ENCODE peak calls at places on chromosome 21, in nine cellular contexts. I is ovary, Q is keratinocyte, J is neural progenitor cell, S is lower lobe of right lung, E is cardiac muscle cell, M is left lung, Y is vagina, U is uterus. H is an unnamed sample. For H3K9me3, the result is how much of the 10 kb centered on the place peaks cover.

GRCh38 chr21:41242238-41242829 is 74.3 kb upstream of the FAM3B start:
- DNase-seq in Q (no peak), E (peak), S (no peak), M (no peak), I (no peak), J (no peak), Y (peak), U (no peak), H (no peak)

GRCh38 chr21:39647476-39647875 is 34.7 kb downstream of the B3GALT5 start:
- DNase-seq in Q (no peak), Y (no peak), U (no peak), E (no peak), I (no peak), J (no peak), M (no peak), S (no peak), H (no peak)

GRCh38 chr21:38805282-38806152 is at the start of gene ETS2:
- DNase-seq in S (peak), Y (peak), U (peak), M (peak), E (peak), I (peak), Q (no peak), J (peak), H (peak)

GRCh38 chr21:29237110-29238051 is 61.3 kb upstream of the BACH1 start:
- DNase-seq in J (peak), Y (no peak), U (peak), Q (no peak), I (no peak), S (no peak), M (no peak), E (no peak), H (peak)

GRCh38 chr21:45556645-45557601 is 14.7 kb upstream of the SLC19A1 start:
- DNase-seq in I (peak), U (no peak), J (no peak), Q (no peak), Y (no peak), E (no peak), M (peak), S (peak), H (peak)

GRCh38 chr21:37245151-37245550 is 22.0 kb downstream of the VPS26C start:
- DNase-seq in E (peak), J (no peak), U (no peak), I (no peak), M (no peak), Q (no peak), S (no peak), Y (no peak), H (no peak)

GRCh38 chr21:17083084-17083483 is 429.8 kb upstream of the CXADR start:
- DNase-seq in S (no peak), M (no peak), E (no peak), J (no peak), U (no peak), I (no peak), Y (no peak), Q (no peak), H (no peak)

GRCh38 chr21:45544449-45545235 is 2.4 kb upstream of the SLC19A1 start:
- DNase-seq in J (no peak), M (peak), U (peak), Y (peak), S (peak), Q (no peak), E (no peak), I (peak), H (peak)

GRCh38 chr21:28230559-28230958 is 762.1 kb downstream of the LTN1 start:
- DNase-seq in M (no peak), I (no peak), Q (no peak), Y (no peak), U (no peak), E (no peak), S (no peak), J (no peak), H (no peak)

GRCh38 chr21:41321908-41322495 is 5.4 kb downstream of the FAM3B start:
- DNase-seq in J (no peak), Y (no peak), U (no peak), I (no peak), M (no peak), Q (no peak), S (no peak), E (no peak), H (no peak)

GRCh38 chr21:45640888-45641479 is 2.5 kb upstream of the PCBP3 start:
- DNase-seq in Y (peak), I (peak), Q (no peak), S (no peak), U (no peak), E (peak), M (no peak), J (peak), H (peak)

GRCh38 chr21:15240846-15241245 is 176.0 kb upstream of the NRIP1 start:
- DNase-seq in S (no peak), J (no peak), M (no peak), Q (no peak), Y (no peak), E (no peak), I (no peak), U (no peak), H (no peak)

GRCh38 chr21:28521932-28522826 is 470.5 kb downstream of the LTN1 start:
- DNase-seq in E (peak), U (peak), I (no peak), M (no peak), Q (no peak), J (peak), Y (no peak), S (no peak), H (no peak)

GRCh38 chr21:44966135-44967081 is 26.6 kb downstream of the SLX9 start:
- DNase-seq in J (no peak), Y (no peak), U (peak), Q (no peak), M (peak), I (peak), S (peak), E (no peak), H (no peak)

GRCh38 chr21:46371204-46372013 is 47.5 kb downstream of the PCNT start:
- DNase-seq in Q (no peak), E (no peak), Y (no peak), U (no peak), I (no peak), S (no peak), J (no peak), M (peak), H (no peak)

GRCh38 chr21:25561668-25562641 is 45.3 kb downstream of the MRPL39 start:
- DNase-seq in J (peak), U (peak), M (peak), I (peak), Y (no peak), S (peak), Q (no peak), E (peak), H (no peak)

GRCh38 chr21:42478504-42478903 is 17.5 kb downstream of the RSPH1 start:
- DNase-seq in Y (no peak), I (no peak), Q (no peak), J (no peak), U (no peak), M (no peak), E (no peak), S (no peak), H (no peak)

GRCh38 chr21:29194847-29195246 is 64.4 kb downstream of the MAP3K7CL start:
- DNase-seq in E (no peak), M (no peak), Y (no peak), I (no peak), U (no peak), Q (no peak), J (no peak), S (no peak), H (no peak)

GRCh38 chr21:14718957-14719356 is 172.8 kb upstream of the SAMSN1 start:
- DNase-seq in U (no peak), Q (no peak), Y (no peak), J (no peak), M (no peak), E (no peak), I (no peak), S (no peak), H (no peak)

GRCh38 chr21:17523007-17523451 is 10.2 kb downstream of the CXADR start:
- DNase-seq in I (no peak), J (no peak), E (no peak), Q (no peak), U (no peak), M (no peak), S (no peak), Y (no peak), H (no peak)

GRCh38 chr21:38503588-38503987 is 5.3 kb upstream of the ERG start:
- DNase-seq in J (no peak), I (no peak), Q (no peak), Y (peak), S (no peak), M (no peak), U (no peak), E (no peak), H (no peak)

GRCh38 chr21:27649323-27649722 is 682.4 kb upstream of the ADAMTS5 start:
- DNase-seq in J (no peak), M (no peak), Q (peak), S (no peak), Y (no peak), E (no peak), I (no peak), U (no peak), H (no peak)

GRCh38 chr21:26443867-26444266 is 129.2 kb downstream of the CYYR1 start:
- DNase-seq in E (no peak), J (no peak), U (no peak), Y (no peak), Q (no peak), S (no peak), M (no peak), I (no peak), H (no peak)

GRCh38 chr21:44836666-44837471 is 19.0 kb upstream of the SUMO3 start:
- DNase-seq in M (no peak), J (no peak), Q (no peak), E (peak), I (peak), U (no peak), S (no peak), Y (no peak), H (peak)

GRCh38 chr21:40967771-40968170 is 120.8 kb upstream of the DSCAM start:
- DNase-seq in Y (no peak), Q (no peak), I (no peak), M (no peak), U (no peak), E (no peak), J (peak), S (no peak), H (peak)

GRCh38 chr21:37580690-37581089 is 214.1 kb downstream of the DYRK1A start:
- DNase-seq in Y (no peak), M (no peak), Q (no peak), E (no peak), U (no peak), S (no peak), I (no peak), J (no peak), H (no peak)

GRCh38 chr21:27713159-27714109 is 746.5 kb upstream of the ADAMTS5 start:
- DNase-seq in E (no peak), U (no peak), Y (no peak), Q (no peak), S (peak), J (no peak), I (no peak), M (no peak), H (no peak)

GRCh38 chr21:30083120-30083945 is 83.3 kb downstream of the CLDN17 start:
- DNase-seq in U (no peak), E (no peak), J (peak), M (no peak), I (no peak), S (no peak), Q (no peak), Y (no peak), H (no peak)

GRCh38 chr21:46253610-46254124 is 25.1 kb upstream of the LSS start:
- DNase-seq in E (peak), Q (no peak), U (no peak), J (no peak), M (no peak), S (no peak), I (no peak), Y (no peak), H (no peak)

GRCh38 chr21:15071012-15071411 is 6.2 kb upstream of the NRIP1 start:
- DNase-seq in U (no peak), I (no peak), Y (no peak), M (no peak), S (no peak), Q (no peak), E (no peak), J (no peak), H (no peak)

GRCh38 chr21:39156024-39156423 is 27.2 kb downstream of the PSMG1 start:
- DNase-seq in S (no peak), J (no peak), I (no peak), M (no peak), E (no peak), Q (no peak), U (no peak), Y (no peak), H (no peak)

GRCh38 chr21:37537391-37537996 is 170.9 kb downstream of the DYRK1A start:
- DNase-seq in M (no peak), U (no peak), Y (no peak), I (no peak), J (no peak), E (no peak), Q (no peak), S (no peak), H (no peak)

GRCh38 chr21:43603641-43604504 is 55.4 kb downstream of the HSF2BP start:
- DNase-seq in E (no peak), S (no peak), Y (no peak), U (no peak), J (peak), M (no peak), Q (no peak), I (no peak), H (no peak)

GRCh38 chr21:43604505-43605204 is 54.6 kb downstream of the HSF2BP start:
- DNase-seq in J (no peak), S (no peak), M (no peak), E (no peak), Y (no peak), I (no peak), Q (no peak), U (no peak), H (no peak)

GRCh38 chr21:43600642-43601397 is 58.5 kb downstream of the HSF2BP start:
- DNase-seq in S (no peak), I (no peak), Y (no peak), E (no peak), M (no peak), Q (no peak), J (no peak), U (no peak), H (peak)

GRCh38 chr21:43603230-43603626 is 56.1 kb downstream of the HSF2BP start:
- DNase-seq in I (no peak), J (no peak), M (no peak), S (no peak), Y (no peak), Q (no peak), E (no peak), U (no peak), H (no peak)

DNA sequence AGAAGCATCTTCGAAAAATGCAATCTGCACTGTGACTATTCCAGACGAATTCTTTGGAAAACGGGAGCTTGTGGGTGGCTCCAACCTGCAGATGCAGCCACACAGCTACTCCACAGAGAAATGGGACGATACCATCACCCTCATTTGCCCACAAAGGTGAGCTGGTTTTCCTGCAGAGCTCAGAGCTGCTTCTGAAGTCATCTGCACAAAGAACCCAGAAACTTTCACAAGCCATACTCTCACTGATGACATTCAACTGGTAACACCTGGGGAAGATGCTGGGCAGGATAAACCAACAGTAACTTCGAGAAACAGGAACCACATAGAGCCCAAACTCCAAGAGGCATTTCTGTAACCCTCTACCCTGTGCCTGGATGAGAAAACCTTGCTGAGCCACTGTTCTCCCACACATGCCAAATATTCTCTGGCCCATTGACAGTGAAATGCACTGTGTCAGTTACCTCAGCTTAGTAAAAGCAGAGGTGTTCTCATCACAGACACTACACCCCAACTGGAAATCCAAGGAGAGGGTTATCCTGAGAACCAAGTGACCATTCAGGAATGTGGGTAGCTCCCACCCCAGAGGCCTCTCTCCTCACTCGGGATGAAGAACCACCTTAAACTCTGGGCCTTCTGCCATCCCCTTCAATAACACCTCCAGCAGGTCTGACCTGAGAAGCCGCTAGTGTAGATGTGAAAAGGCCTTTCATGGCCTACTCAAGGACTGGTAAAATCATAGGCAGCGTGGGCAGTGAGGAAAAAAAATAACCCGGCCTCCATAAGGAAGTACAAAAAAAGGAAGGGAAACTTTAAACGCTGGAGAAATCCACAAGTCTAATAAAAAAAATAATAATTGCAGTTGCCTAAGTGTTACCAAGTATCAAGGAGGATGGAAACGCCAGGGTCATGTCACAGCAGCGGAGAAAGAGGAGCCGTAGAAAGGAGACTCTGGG is 56.7 kb downstream of the HSF2BP start:
- DNase-seq in Q (no peak), Y (no peak), J (no peak), M (no peak), E (no peak), S (no peak), U (no peak), I (no peak), H (no peak)
- H3K27ac ChIP-seq in Q (peak), Y (no peak), J (no peak), M (peak), E (no peak), S (peak), U (no peak), I (no peak), H (no peak)

DNA sequence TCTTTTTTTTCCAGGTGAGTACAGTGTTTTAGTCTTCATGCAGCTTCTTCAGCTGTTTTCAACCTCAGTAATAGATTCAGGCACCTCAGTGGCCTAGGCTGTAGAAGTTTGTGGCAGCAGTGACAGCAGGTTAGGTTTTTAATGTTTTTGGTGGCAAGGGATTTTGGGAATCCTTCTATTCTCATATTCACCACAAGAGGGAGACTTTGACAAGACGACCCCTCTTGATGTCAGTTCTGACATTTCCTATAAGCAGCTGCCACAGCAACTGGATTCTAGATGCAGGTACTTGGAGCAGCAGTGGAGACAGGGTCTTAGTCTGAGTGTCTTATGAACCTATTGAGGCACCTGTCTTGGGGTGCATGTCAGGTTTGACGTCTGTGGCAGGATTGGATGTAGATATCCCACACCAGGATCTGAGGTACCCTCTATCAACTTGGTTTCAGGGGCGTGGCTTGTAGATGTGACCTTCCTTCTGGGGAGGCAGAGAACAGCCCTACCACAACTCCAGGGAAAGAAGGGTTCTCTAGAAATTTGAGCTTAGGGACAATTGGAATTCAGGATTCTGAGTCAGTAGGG is 1104.2 kb upstream of the TMPRSS15 start:
- DNase-seq in Q (no peak), M (no peak), I (no peak), U (no peak), E (peak), S (no peak), J (peak), Y (no peak), H (no peak)
- TF ChIP-seq CTCF in Q (no peak), M (no peak), I (no peak), U (no peak), E (no peak), S (peak), J (peak), Y (no peak), H (peak)

DNA sequence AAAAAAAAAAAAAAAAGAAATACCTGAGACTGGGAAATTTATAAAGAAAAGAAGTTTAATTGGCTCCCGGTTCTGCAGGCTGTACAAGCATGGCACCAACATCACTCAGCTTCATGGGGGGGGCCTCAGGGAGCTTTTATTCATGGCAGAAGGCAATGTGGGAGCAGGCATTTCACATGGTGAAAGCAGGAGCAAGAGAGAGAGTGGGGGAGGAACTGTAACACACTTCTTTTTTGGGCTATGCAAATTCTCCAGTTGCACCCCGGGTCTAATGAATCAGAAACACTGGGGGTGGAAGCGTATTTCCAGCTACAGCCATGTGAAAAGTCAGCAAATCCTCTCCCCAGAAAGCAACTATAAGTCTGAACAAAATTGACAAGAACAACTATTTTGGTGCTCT is 11.8 kb upstream of the SOD1 start:
- DNase-seq in I (no peak), S (no peak), U (no peak), M (no peak), Y (no peak), Q (no peak), E (no peak), J (no peak), H (no peak)
- H3K9me3 ChIP-seq in I (under half), S (under half), U (under half), M (under half), Y (under half), Q (under half), E (under half), J (under half), H (under half)

DNA sequence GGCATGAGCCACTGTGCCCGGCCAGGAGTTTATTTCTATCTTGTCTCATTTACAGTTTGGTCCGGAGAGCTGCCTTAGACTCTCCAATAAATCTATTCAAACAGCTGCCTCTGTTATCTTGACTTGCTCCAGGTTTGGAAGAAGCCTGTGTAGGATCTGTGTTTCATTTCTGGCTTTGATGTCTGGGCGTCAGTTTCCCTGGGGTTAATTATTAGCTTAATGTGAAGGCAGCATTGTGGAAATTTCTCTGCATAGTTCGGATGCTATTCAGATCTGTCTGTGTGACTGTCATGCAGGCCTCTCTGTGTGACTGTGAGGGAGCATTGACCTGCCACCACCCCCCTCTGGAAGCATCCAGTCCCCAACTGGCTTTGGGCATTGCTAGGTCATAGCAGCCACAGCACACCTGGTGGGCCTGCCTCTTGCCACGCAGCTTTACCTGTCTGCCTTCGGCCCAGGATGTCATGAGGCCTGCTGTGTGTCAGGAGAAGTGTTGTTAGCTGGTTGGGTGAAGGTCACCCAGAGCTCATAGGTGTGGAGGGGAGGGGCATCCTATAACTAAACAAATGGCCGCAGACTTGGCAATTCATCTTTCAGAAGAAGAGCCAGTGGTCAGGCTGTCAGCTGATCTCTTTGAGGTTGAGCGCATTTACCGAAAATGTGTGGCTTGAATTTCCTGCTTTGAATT is 9.8 kb downstream of the IFNGR2 start:
- DNase-seq in S (no peak), E (no peak), M (no peak), Q (no peak), Y (no peak), U (no peak), I (peak), J (no peak), H (no peak)
- H3K27ac ChIP-seq in S (peak), E (peak), M (no peak), Q (no peak), Y (no peak), U (no peak), I (no peak), J (no peak), H (no peak)

GRCh38 chr21:35203093-35204021 is 154.3 kb upstream of the RUNX1 start:
- DNase-seq in Y (no peak), Q (no peak), M (no peak), J (no peak), E (no peak), S (no peak), I (no peak), U (no peak), H (no peak)

GRCh38 chr21:35204125-35204524 is 155.0 kb upstream of the RUNX1 start:
- DNase-seq in S (no peak), J (no peak), I (no peak), Y (no peak), E (no peak), Q (no peak), M (no peak), U (no peak), H (no peak)

GRCh38 chr21:35206141-35207125 is 157.3 kb upstream of the RUNX1 start:
- DNase-seq in Y (no peak), M (no peak), J (no peak), Q (peak), E (peak), S (no peak), I (peak), U (no peak), H (no peak)

GRCh38 chr21:35207322-35207721 is 158.2 kb upstream of the RUNX1 start:
- DNase-seq in U (no peak), S (no peak), I (peak), E (no peak), Q (no peak), J (no peak), Y (no peak), M (no peak), H (no peak)

GRCh38 chr21:35204850-35205564 is 155.9 kb upstream of the RUNX1 start:
- DNase-seq in E (no peak), Y (no peak), M (peak), Q (no peak), J (no peak), U (peak), S (peak), I (peak), H (no peak)
- TF ChIP-seq CTCF in E (peak), Y (no peak), M (no peak), Q (no peak), J (no peak), U (no peak), S (peak), I (peak), H (no peak)